ENCODE peak calls at places on chromosomes 6 and 20, in eight cellular contexts. U, B, S, K, Q, Y, Z and A are unnamed samples.

GRCh38 chr6:80543598-80544181 is 437.2 kb downstream of the BCKDHB start:
- DNase-seq in Q (no peak), Y (no peak), U (no peak), B (no peak), K (peak; percentile 61), S (peak; percentile 71), Z (no peak), A (no peak)

GRCh38 chr6:54095740-54096139 is 15.5 kb upstream of the MLIP start:
- DNase-seq in B (no peak), S (no peak), Y (no peak), K (no peak), Q (no peak), U (no peak), Z (no peak), A (no peak)

GRCh38 chr6:21079468-21080048 is 514.0 kb upstream of the SOX4 start:
- DNase-seq in K (peak; percentile 53), S (peak; percentile 21), Q (peak; percentile 46), Y (no peak), Z (no peak), B (no peak), U (no peak), A (peak; percentile 79)

GRCh38 chr6:62466607-62467006 is 180.6 kb upstream of the KHDRBS2 start:
- DNase-seq in U (no peak), K (no peak), Z (no peak), B (no peak), S (no peak), Y (no peak), Q (no peak), A (no peak)

GRCh38 chr20:36852187-36852586 is 23.8 kb upstream of the TLDC2 start:
- DNase-seq in K (no peak), Z (no peak), B (no peak), Y (no peak), S (no peak), Q (no peak), U (no peak), A (no peak)

GRCh38 chr20:32206383-32207210 is 946 bp downstream of the PLAGL2 start:
- DNase-seq in Q (no peak), Z (no peak), B (no peak), U (no peak), K (no peak), S (no peak), Y (no peak), A (no peak)

GRCh38 chr6:142867988-142868818 is 76.8 kb downstream of the HIVEP2 start:
- DNase-seq in Z (no peak), Y (peak; percentile 83), S (peak; percentile 94), K (peak; percentile 93), Q (no peak), B (no peak), U (no peak), A (no peak)

GRCh38 chr20:22688485-22688884 is 104.1 kb upstream of the FOXA2 start:
- DNase-seq in K (no peak), Q (no peak), Y (no peak), B (no peak), U (no peak), S (no peak), Z (no peak), A (no peak)

GRCh38 chr20:60060006-60060557 is 101.9 kb downstream of the CDH26 start:
- DNase-seq in S (no peak), Y (no peak), B (no peak), Q (no peak), K (no peak), Z (no peak), U (no peak), A (no peak)

GRCh38 chr6:14037402-14038277 is 79.9 kb upstream of the CD83 start:
- DNase-seq in K (peak; percentile 61), U (no peak), Y (no peak), Z (no peak), S (peak; percentile 45), Q (no peak), B (no peak), A (no peak)

GRCh38 chr6:43856005-43856765 is 86.2 kb downstream of the VEGFA start:
- DNase-seq in Z (peak; percentile 65), Y (peak; percentile 70), K (peak; percentile 30), U (peak; percentile 76), B (peak; percentile 71), Q (peak; percentile 53), S (peak; percentile 35), A (no peak)

GRCh38 chr6:141269684-141270083 is 863.0 kb upstream of the GJE1 start:
- DNase-seq in Y (no peak), Z (no peak), B (no peak), U (no peak), Q (no peak), S (no peak), K (no peak), A (no peak)

DNA sequence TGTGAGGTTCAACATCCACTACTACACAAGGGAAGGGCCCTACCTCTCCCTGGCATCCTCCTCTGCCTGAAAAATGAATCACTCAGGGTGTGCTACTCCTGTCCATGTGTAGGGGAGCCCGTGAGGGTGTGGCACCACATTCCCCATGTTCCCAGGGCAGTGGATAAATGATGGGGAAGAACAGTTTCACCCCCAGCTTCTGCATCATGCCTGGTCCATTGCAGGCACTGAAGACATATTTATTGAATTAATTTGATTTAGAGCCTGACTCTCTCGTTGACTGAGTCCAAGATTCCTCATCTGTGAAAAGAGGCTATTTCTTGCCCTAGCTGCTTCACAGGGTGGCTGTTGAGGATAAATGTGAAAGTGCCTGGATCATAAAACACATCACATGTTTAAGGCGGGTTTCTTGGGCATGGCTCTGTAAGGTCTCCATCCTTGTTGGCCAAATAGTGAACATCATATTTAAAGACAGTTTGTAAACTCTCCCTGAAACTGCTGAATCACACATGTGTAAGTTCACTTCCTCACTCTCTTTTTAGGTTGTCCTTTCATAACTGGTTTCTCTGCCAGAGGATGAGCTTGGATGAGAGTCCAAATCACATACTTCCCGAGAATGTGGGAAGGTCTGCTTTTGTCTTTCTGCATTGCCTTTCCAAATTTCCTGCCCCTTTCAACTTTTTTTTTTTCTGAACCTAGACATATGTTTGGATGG is 79.7 kb upstream of the FYN start:
- DNase-seq in Q (no peak), Y (no peak), U (no peak), K (no peak), Z (no peak), B (no peak), S (no peak), A (no peak)
- TF ChIP-seq CTCF in Q (no peak), Y (no peak), U (no peak), K (no peak), Z (no peak), B (no peak), S (no peak), A (no peak)

DNA sequence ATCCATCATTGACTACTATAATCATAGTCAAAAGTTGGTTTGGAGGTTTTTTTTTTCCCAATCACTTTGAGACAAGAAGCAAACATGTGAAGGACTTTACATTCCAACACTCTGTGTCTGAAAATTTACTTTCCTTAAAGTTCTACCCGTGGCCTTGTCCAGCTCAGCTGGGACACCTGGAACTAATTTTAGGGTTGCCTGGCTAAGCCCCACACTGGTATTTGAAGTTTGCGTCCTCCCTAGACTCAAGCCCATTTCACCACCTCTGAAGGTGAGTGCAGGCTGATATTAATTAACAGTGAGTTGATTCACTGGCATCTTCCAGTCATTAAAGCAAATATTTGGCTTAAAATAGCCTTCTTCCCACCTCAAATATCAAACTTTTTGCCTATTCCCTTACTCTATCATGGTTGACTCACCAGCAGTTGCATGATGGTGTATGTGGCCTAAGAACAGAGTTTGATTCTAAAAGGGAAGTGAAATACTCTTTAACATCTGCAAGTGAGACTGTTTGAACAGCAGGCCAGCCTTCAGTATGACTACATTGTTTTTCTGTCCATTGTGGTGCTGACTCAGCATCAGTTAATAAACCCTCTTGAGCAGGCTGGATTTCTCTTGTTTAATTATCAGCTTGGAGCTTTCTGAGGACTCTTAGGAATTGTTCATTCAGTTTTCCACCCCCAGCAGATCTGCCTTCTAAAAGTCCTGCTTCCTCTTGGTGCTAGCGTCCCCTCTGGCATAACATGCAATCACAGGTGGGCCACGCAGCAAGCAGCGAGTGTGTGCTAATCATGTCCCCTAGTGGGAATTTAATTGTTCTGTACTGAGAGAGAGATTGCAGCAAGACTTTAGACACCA is 1.8 kb upstream of the PRDM1 start:
- DNase-seq in U (no peak), Q (peak; percentile 64), S (peak; percentile 69), K (peak; percentile 71), Z (peak; percentile 41), Y (peak; percentile 70), B (no peak), A (no peak)
- H3K4me3 ChIP-seq in U (no peak overlapping the region), Q (no peak overlapping the region), S (no peak overlapping the region), K (no peak overlapping the region), Z (no peak overlapping the region), Y (no peak overlapping the region), B (no peak overlapping the region), A (no peak overlapping the region)

DNA sequence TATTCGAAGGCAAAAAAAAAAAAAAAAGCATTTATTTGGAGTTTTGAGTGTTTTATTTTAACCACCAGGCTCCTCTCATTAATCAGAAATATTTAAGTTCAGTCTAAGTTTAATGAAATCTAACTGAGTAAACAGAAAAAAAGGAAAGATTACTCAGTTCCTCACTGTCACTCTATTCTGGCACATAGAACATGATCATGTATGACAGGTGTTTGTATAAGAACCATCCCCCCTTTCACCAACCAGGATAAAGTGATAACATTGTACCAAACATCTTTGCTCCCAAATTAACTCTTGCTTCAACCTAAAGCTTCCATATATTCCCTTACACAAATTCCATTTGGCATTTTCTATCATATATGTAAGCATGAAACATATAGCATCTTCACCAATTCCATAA is 176.2 kb upstream of the HSF2 start:
- DNase-seq in K (no peak), Z (no peak), S (no peak), B (no peak), Y (no peak), U (no peak), Q (no peak), A (no peak)
- TF ChIP-seq CTCF in K (no peak), Z (no peak), S (no peak), B (no peak), Y (no peak), U (no peak), Q (no peak), A (no peak)

DNA sequence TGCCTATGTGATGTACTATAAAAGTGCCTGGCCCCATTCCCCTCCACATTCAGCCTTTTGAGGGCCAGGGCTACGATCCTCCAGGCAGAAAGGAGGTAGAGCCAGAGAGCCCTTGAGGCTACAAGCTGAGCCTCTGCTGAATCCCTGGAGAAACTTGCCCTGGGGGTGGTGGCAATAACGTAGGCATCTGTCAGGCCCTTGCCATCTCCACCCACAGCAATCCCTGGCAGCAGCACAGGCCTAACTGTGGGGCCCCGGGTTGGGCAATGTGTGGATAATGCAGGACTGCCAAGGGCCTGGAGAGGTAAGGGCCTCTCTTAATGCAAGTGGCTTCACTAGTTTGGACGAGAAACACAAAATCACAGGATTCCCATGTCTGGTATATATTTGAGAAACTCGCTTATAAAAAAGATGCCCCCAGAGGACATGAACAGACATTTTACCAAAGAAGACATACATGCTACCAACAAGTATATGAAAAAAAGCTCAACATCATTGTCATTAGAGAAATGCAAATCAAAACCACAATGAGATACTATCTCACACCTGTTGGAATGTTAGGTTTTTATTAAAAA is 99.0 kb downstream of the QRSL1 start:
- DNase-seq in B (no peak), Q (no peak), U (peak; percentile 84), Z (no peak), S (no peak), Y (no peak), K (no peak), A (no peak)
- H3K4me3 ChIP-seq in B (no peak overlapping the region), Q (no peak overlapping the region), U (no peak overlapping the region), Z (no peak overlapping the region), S (no peak overlapping the region), Y (no peak overlapping the region), K (no peak overlapping the region), A (no peak overlapping the region)